ENCODE peak calls at places on chromosomes 13 and 19, in five cellular contexts. H is substantia nigra, L is PC-3, F is NCI-H1694 treated with DMSO at 0.1 percent for 48 hours, U is NCI-H774. X is an unnamed sample.

GRCh38 chr19:50695251-50696064 is 24.1 kb downstream of the SHANK1 start:
- DNase-seq in H (no peak), L (no peak), F (no peak), U (no peak), X (no peak)

GRCh38 chr13:45492538-45492937 is 27.8 kb downstream of the COG3 start:
- DNase-seq in F (no peak), H (no peak), L (no peak), U (no peak), X (no peak)

GRCh38 chr13:95494082-95494681 is 58.3 kb upstream of the CLDN10 start:
- DNase-seq in H (no peak), L (peak), F (peak), U (peak), X (peak)

GRCh38 chr13:79988573-79988972 is 352.4 kb downstream of the SPRY2 start:
- DNase-seq in U (no peak), L (peak), H (no peak), F (no peak), X (no peak)

GRCh38 chr13:72437458-72437857 is 290.0 kb downstream of the MZT1 start:
- DNase-seq in F (no peak), U (no peak), H (no peak), L (peak), X (no peak)

GRCh38 chr19:45400192-45400591 is 4.7 kb downstream of the PPP1R13L start:
- DNase-seq in U (no peak), H (no peak), F (peak), L (no peak), X (no peak)

GRCh38 chr19:50215820-50216219 is 12.4 kb downstream of the MYH14 start:
- DNase-seq in H (no peak), U (no peak), L (no peak), F (no peak), X (no peak)

GRCh38 chr13:73194310-73194709 is 135.5 kb downstream of the KLF5 start:
- DNase-seq in F (no peak), L (peak), U (no peak), H (no peak), X (no peak)

GRCh38 chr13:111080642-111081041 is 34.5 kb upstream of the ARHGEF7 start:
- DNase-seq in H (no peak), U (no peak), L (no peak), F (no peak), X (no peak)

GRCh38 chr13:22049384-22049783 is 378.5 kb downstream of the FGF9 start:
- DNase-seq in H (no peak), L (no peak), F (no peak), U (no peak), X (no peak)

GRCh38 chr13:106177146-106177545 is 358.3 kb downstream of the EFNB2 start:
- DNase-seq in H (no peak), F (no peak), U (no peak), L (no peak), X (no peak)

GRCh38 chr13:77868717-77869116 is 49.9 kb downstream of the EDNRB start:
- DNase-seq in U (no peak), F (no peak), L (peak), H (no peak), X (no peak)

GRCh38 chr13:72864142-72865035 is 82.5 kb downstream of the PIBF1 start:
- DNase-seq in H (no peak), F (no peak), U (no peak), L (peak), X (no peak)

GRCh38 chr13:29396446-29396845 is 199.0 kb downstream of the SLC7A1 start:
- DNase-seq in F (no peak), L (no peak), H (no peak), U (no peak), X (no peak)

GRCh38 chr13:42405665-42406390 is 133.9 kb downstream of the AKAP11 start:
- DNase-seq in H (no peak), L (peak), U (no peak), F (no peak), X (no peak)

GRCh38 chr19:31378404-31378803 is 29.2 kb upstream of the TSHZ3 start:
- DNase-seq in L (peak), U (no peak), F (no peak), H (no peak), X (no peak)

GRCh38 chr13:38308736-38309135 is 40.9 kb upstream of the UFM1 start:
- DNase-seq in F (no peak), U (no peak), L (peak), H (no peak), X (no peak)

GRCh38 chr13:49322702-49323101 is 75.0 kb downstream of the CDADC1 start:
- DNase-seq in U (no peak), H (no peak), F (no peak), L (no peak), X (no peak)

GRCh38 chr13:105436946-105437345 is 1098.5 kb downstream of the EFNB2 start:
- DNase-seq in F (no peak), U (no peak), L (no peak), H (no peak), X (no peak)

GRCh38 chr13:91351980-91352379 is 4.5 kb downstream of the MIR17HG start:
- DNase-seq in L (no peak), U (no peak), H (no peak), F (no peak), X (no peak)

GRCh38 chr13:84574851-84575250 is 692.6 kb upstream of the SLITRK1 start:
- DNase-seq in L (peak), F (peak), H (no peak), U (no peak), X (no peak)

GRCh38 chr13:41156611-41157010 is 24.0 kb upstream of the KBTBD6 start:
- DNase-seq in F (no peak), H (no peak), U (no peak), L (no peak), X (no peak)

GRCh38 chr19:12065100-12065538 is 588 bp downstream of the ZNF844 start:
- DNase-seq in L (no peak), U (no peak), F (no peak), H (no peak), X (no peak)

GRCh38 chr13:90502762-90503161 is 844.7 kb upstream of the MIR17HG start:
- DNase-seq in H (no peak), L (no peak), U (no peak), F (no peak), X (no peak)

GRCh38 chr19:2014731-2015610 is 543 bp downstream of the BTBD2 start:
- DNase-seq in L (no peak), H (no peak), U (no peak), F (no peak), X (no peak)

GRCh38 chr13:40401911-40402776 is 264.3 kb downstream of the FOXO1 start:
- DNase-seq in F (no peak), H (peak), L (peak), U (no peak), X (no peak)

GRCh38 chr19:50646074-50646807 is 3.0 kb upstream of the C19orf81 start:
- DNase-seq in L (peak), F (no peak), H (no peak), U (no peak), X (no peak)

GRCh38 chr19:2424686-2425621 is 2.4 kb downstream of the TIMM13 start:
- DNase-seq in F (no peak), U (no peak), H (no peak), L (peak), X (no peak)

X was measured in NCI-H2107.